ENCODE peak calls at places on chromosomes 16 and 17, in four cellular contexts. U, B, N and A are unnamed samples.

GRCh38 chr17:40319651-40320550 is 10.9 kb downstream of the RARA start:
- DNase-seq in U (peak), N (peak), B (peak), A (peak)

GRCh38 chr17:14813649-14814048 is 451.5 kb downstream of the PMP22 start:
- DNase-seq in U (peak), N (no peak), B (peak), A (no peak)

GRCh38 chr16:52547001-52547833 is at the start of gene TOX3:
- DNase-seq in N (no peak), U (no peak), B (peak), A (no peak)

GRCh38 chr16:11111891-11112634 is 143.9 kb downstream of the SOCS1 start:
- DNase-seq in B (no peak), U (no peak), N (no peak), A (no peak)

GRCh38 chr17:74490716-74491115 is 24.3 kb downstream of the CD300A start:
- DNase-seq in U (no peak), B (no peak), N (no peak), A (no peak)

GRCh38 chr16:54594646-54595381 is 308.2 kb upstream of the IRX3 start:
- DNase-seq in N (no peak), B (no peak), U (no peak), A (no peak)

GRCh38 chr17:11486726-11487310 is 111.5 kb upstream of the DNAH9 start:
- DNase-seq in U (no peak), B (no peak), N (no peak), A (no peak)

GRCh38 chr17:72600934-72601333 is 480.1 kb downstream of the SOX9 start:
- DNase-seq in N (no peak), B (no peak), U (no peak), A (no peak)

GRCh38 chr16:1019234-1019933 is 37.8 kb downstream of the SOX8 start:
- DNase-seq in U (no peak), N (no peak), B (peak), A (peak)

GRCh38 chr16:11049396-11050059 is 105.2 kb downstream of the CLEC16A start:
- DNase-seq in B (no peak), N (no peak), U (no peak), A (no peak)

GRCh38 chr16:75189638-75190245 is 17.2 kb downstream of the CTRB2 start:
- DNase-seq in N (no peak), B (no peak), U (no peak), A (peak)

GRCh38 chr17:59357929-59358328 is 26.5 kb downstream of the YPEL2 start:
- DNase-seq in U (no peak), B (no peak), N (no peak), A (no peak)

GRCh38 chr16:56691885-56692284 is 9.6 kb downstream of the MT1X start:
- DNase-seq in B (no peak), N (peak), U (no peak), A (no peak)

GRCh38 chr17:61470530-61471136 is 18.4 kb downstream of the TBX4 start:
- DNase-seq in B (no peak), N (no peak), U (no peak), A (peak)

GRCh38 chr17:65688307-65688706 is 126.9 kb upstream of the AXIN2 start:
- DNase-seq in N (no peak), B (no peak), U (no peak), A (no peak)

GRCh38 chr17:55168970-55169687 is 95.6 kb upstream of the HLF start:
- DNase-seq in N (no peak), U (no peak), B (no peak), A (no peak)

GRCh38 chr17:27407916-27408846 is 48.1 kb upstream of the KSR1 start:
- DNase-seq in U (no peak), N (no peak), B (no peak), A (no peak)

GRCh38 chr16:14509055-14509454 is 121.0 kb downstream of the PARN start:
- DNase-seq in N (no peak), U (no peak), B (no peak), A (no peak)

GRCh38 chr16:66207139-66207863 is 159.2 kb upstream of the CDH5 start:
- DNase-seq in U (no peak), N (peak), B (no peak), A (no peak)

GRCh38 chr17:64507418-64507766 is 615 bp downstream of the CEP95 start:
- DNase-seq in N (no peak), U (peak), B (no peak), A (peak)

GRCh38 chr17:51121620-51122472 is 1.2 kb upstream of the SPAG9 start:
- DNase-seq in U (peak), N (peak), B (peak), A (peak)

GRCh38 chr17:39782980-39783379 is 45.2 kb downstream of the GRB7 start:
- DNase-seq in B (no peak), U (no peak), N (no peak), A (no peak)

GRCh38 chr17:35166526-35166925 is 18.9 kb downstream of the UNC45B start:
- DNase-seq in B (no peak), N (no peak), U (no peak), A (peak)

GRCh38 chr16:75279277-75279676 is 27.9 kb upstream of the BCAR1 start:
- DNase-seq in B (no peak), N (no peak), U (no peak), A (no peak)

GRCh38 chr16:77220427-77220826 is 21.2 kb downstream of the SYCE1L start:
- DNase-seq in N (no peak), U (no peak), B (no peak), A (no peak)

DNA sequence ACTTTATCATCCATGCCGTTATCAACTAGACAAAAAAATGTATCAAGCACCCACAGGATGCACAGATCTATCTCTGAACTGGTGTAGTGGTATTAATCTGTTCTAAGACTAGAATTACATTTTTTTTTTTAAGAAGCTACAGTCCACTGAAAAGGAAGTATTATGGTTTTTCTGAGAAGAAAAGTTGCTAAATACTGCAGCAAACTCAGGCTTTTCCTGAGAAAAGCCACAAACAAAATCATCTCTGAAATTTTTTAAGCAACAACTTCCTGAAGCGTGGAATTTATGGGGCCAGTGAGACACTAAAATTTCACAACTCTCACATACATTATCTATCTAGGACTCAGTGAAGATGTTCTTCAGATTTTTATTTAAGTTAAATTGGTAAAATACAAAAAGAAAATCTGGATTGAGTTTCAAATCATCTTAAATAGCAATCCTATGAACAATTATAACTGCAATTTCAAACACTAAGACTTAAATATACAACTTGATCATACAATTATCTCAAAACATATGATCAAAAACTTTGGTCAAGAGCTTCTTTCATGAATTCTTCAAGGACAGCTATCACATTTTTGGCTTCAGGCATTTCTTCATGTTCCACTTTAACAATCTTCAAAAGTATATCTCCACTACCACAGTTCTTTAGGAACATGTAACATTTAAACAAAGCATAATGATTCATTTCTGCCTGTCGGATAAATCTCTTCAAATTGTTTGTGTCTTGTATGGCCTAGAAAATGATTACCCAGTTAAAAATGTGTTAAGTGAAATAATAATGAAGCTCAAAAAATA is 10.5 kb downstream of the C17orf75 start:
- DNase-seq in N (no peak), B (no peak), U (peak), A (no peak)
- H3K27ac ChIP-seq in N (no peak), B (no peak), U (no peak), A (no peak)

DNA sequence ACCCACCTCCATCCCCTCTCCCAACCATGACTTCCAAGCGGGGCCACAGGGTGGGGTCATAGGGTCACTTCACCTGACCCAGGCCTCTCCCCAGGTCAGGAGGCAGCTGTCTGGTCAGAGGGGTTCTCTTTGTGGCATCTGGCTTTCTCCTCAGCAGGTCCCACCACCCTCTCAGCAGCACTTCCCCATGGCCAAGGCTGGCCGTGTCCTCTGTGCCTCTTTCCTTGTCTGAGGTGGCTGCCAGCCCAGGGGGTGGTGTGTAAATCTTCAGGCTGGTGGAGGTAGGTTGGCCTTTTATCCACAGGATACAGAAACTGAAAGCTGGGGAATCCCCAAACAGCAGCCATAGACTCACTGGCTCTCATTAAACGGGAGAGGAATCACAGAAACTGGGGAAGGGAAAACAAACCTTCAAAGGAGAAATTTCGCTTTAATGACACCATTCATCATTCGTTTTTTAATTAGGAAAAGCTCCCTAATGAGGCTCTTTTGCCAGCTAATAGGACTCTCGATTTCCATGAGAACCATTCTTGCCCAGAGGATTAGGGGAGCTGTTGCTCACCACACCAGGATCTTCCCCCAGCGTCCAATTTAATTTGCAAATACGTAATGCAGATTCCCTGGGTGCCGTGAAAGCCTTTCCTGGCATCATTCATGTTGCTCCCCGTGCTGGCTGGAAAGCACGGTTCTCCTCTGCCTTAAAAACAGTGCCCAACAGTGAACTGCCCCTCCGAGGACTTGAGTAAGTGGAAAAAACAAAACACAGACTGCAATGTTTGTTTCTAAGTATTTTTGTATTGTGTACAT is 18.0 kb downstream of the C17orf75 start:
- DNase-seq in U (peak), N (no peak), B (no peak), A (peak)
- H3K4me3 ChIP-seq in U (no peak), N (no peak), B (peak), A (no peak)

GRCh38 chr17:49570540-49571242 is 5.0 kb upstream of the NXPH3 start:
- DNase-seq in B (no peak), U (no peak), N (no peak), A (no peak)
- H3K27ac ChIP-seq in B (peak), U (no peak), N (no peak), A (peak)

GRCh38 chr16:49849037-49849436 is 6.9 kb downstream of the ZNF423 start:
- DNase-seq in N (no peak), U (no peak), B (no peak), A (no peak)
- H3K4me3 ChIP-seq in N (no peak), U (no peak), B (no peak), A (no peak)

GRCh38 chr17:29434550-29434949 is 44.4 kb downstream of the TAOK1 start:
- DNase-seq in N (no peak), B (no peak), U (no peak), A (no peak)

GRCh38 chr17:29430275-29430674 is 40.1 kb downstream of the TAOK1 start:
- DNase-seq in N (no peak), U (no peak), B (no peak), A (no peak)

DNA sequence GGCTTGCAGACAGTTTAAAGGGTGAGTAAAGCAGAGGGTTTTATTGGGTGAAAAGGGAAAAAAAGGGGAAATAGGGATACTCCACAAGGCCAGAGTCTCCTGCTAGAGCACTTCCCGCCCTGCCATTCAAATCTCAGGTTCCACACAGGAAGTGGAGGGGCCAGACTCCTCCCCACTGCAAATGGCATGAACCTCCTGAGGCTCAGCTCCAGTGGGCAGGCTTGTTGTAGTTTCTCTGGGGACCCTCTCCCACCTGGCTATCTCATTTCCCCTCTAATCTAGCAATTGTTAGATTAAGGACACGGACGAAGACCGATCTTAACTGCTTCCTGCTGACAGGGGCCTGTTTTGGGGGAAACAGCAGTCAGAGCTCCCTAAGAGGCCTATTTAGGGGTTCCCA is 43.4 kb downstream of the TAOK1 start:
- DNase-seq in U (peak), N (no peak), B (no peak), A (no peak)
- H3K27ac ChIP-seq in U (no peak), N (no peak), B (peak), A (no peak)

GRCh38 chr17:83109793-83110645 is 30.6 kb downstream of the METRNL start:
- DNase-seq in B (peak), U (no peak), N (peak), A (peak)
- H3K4me3 ChIP-seq in B (peak), U (no peak), N (no peak), A (no peak)

GRCh38 chr16:30652005-30652296 is 1.2 kb downstream of the PRR14 start:
- DNase-seq in N (no peak), B (no peak), U (peak), A (no peak)

GRCh38 chr16:30647274-30647571 is 3.5 kb upstream of the PRR14 start:
- DNase-seq in U (no peak), B (no peak), N (no peak), A (no peak)

GRCh38 chr16:30651124-30652004 is 604 bp downstream of the PRR14 start:
- DNase-seq in N (peak), B (peak), U (peak), A (peak)

GRCh38 chr16:30650369-30651123 is at the start of gene PRR14:
- DNase-seq in B (peak), N (peak), U (peak), A (peak)

DNA sequence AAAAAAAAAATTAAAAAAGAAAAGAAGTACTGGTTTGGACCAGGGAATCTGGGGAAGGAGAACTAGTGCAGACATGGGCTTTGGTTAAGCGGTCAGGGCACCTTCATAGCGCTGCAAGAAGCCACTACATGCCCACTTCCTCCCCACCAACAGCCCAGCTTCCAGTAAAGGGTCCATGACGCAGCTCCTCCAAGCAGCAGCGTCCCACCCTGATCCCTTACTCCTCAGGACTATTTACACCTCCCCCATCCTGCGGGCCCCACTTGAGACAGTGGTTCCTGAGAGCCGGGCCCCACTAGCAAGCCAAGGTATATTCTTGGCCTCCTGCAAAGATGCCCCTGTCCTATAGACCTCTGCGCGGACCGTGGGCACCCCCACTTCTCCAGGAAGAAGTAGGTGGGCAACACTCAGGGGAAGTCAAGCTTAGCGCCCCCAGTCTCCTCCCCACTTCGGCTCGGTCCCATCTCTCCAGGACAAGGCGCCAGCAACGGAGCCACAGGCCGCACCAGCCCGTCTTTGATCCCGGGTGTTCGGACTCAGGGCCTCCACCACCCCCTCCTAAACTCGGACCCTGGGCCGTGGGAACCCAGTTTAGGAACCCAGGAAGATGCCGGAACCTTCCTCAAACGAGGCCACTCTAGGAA is 913 bp upstream of the PRR14 start:
- DNase-seq in B (peak), U (no peak), N (no peak), A (peak)
- H3K27ac ChIP-seq in B (peak), U (peak), N (peak), A (peak)

DNA sequence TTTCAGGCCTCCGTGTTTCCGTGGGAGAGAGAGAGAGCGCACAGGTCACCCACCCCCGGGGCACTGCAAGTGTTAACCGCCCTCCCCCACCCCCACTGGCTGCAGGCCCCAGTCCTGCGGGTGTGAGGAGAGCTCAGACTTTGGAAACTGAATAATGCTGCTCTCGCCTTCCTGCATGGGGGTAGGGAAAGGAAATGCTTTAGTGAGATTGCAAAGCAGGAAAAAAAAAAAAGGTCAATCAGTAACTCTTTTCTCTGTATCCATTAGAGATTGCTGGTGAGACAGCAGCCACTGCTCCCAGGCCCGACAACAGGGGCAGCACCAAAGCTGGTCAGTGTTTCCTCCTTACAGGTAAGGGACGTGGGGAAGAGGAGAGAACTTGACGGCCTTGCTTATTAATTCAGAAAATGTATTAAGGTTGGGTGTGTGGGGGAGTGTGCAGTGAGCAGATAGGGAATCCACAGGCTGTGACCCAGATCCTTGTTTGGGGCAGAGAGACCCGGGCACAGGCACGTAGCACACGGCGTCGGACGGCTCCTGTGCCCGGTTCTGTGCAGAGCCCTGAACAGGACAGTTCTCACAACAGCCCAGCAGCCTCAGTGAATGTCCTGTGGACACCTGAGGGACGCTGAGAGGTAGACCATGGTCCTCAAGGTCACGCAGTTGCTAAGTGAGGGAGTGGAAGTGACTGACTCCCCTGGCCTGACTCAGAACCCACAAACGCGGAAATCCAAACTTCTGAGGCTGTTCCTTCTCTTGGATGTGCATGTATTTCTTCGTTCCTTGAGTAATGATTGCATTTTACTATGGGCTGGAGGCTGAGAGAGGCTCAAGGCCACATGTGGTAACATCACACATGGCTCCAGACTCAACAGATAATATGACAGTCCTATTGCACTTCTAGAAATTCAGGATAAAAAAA is 156.5 kb downstream of the FOXL1 start:
- DNase-seq in B (no peak), U (no peak), N (no peak), A (no peak)
- H3K4me3 ChIP-seq in B (no peak), U (no peak), N (no peak), A (no peak)

GRCh38 chr17:57913576-57914273 is 41.5 kb downstream of the CUEDC1 start:
- DNase-seq in U (no peak), N (no peak), B (no peak), A (no peak)

GRCh38 chr17:57916925-57917858 is 38.0 kb downstream of the CUEDC1 start:
- DNase-seq in N (peak), B (peak), U (peak), A (no peak)

GRCh38 chr17:57915980-57916757 is 39.0 kb downstream of the CUEDC1 start:
- DNase-seq in U (no peak), N (no peak), B (no peak), A (no peak)

GRCh38 chr17:57914274-57915147 is 40.7 kb downstream of the CUEDC1 start:
- DNase-seq in B (no peak), U (no peak), N (no peak), A (no peak)

GRCh38 chr17:57915532-57915931 is 39.7 kb downstream of the CUEDC1 start:
- DNase-seq in N (no peak), B (peak), U (no peak), A (no peak)
- H3K27ac ChIP-seq in N (peak), B (peak), U (no peak), A (no peak)